ENCODE peak calls at places on chromosomes 3 and 15, in seven cellular contexts. One of them, this sample, is unnamed.
A peak's percentile ranks its signal among the peaks of the same experiment; 100 is the strongest.

GRCh38 chr3:184805351-184806038 is 6.5 kb upstream of the VPS8 start:
- DNase-seq in mucosa of descending colon: no peak
- DNase-seq in heart right ventricle: no peak
- DNase-seq in WERI-Rb-1: no peak
- DNase-seq in adrenal gland: no peak
- DNase-seq in hepatocyte: peak; percentile 51
- DNase-seq in left lung: no peak
- DNase-seq in this sample: no peak

GRCh38 chr3:143024351-143024960 is 23.1 kb downstream of the U2SURP start:
- DNase-seq in hepatocyte: no peak
- DNase-seq in WERI-Rb-1: no peak
- DNase-seq in left lung: no peak
- DNase-seq in mucosa of descending colon: no peak
- DNase-seq in adrenal gland: no peak
- DNase-seq in heart right ventricle: no peak
- DNase-seq in this sample: no peak

GRCh38 chr3:146626384-146627122 is 21.4 kb upstream of the PLSCR5 start:
- DNase-seq in WERI-Rb-1: no peak
- DNase-seq in hepatocyte: peak; percentile 9
- DNase-seq in mucosa of descending colon: no peak
- DNase-seq in adrenal gland: no peak
- DNase-seq in heart right ventricle: no peak
- DNase-seq in left lung: no peak
- DNase-seq in this sample: no peak

GRCh38 chr15:31485431-31485830 is 158.8 kb downstream of the KLF13 start:
- DNase-seq in hepatocyte: no peak
- DNase-seq in adrenal gland: no peak
- DNase-seq in mucosa of descending colon: peak; percentile 1
- DNase-seq in left lung: no peak
- DNase-seq in WERI-Rb-1: no peak
- DNase-seq in heart right ventricle: no peak
- DNase-seq in this sample: no peak

GRCh38 chr3:97815149-97815917 is 6.5 kb upstream of the CRYBG3 start:
- DNase-seq in heart right ventricle: no peak
- DNase-seq in WERI-Rb-1: no peak
- DNase-seq in left lung: no peak
- DNase-seq in mucosa of descending colon: no peak
- DNase-seq in adrenal gland: no peak
- DNase-seq in hepatocyte: no peak
- DNase-seq in this sample: no peak

GRCh38 chr15:66184936-66185790 is 68.4 kb downstream of the MEGF11 start:
- DNase-seq in heart right ventricle: no peak
- DNase-seq in adrenal gland: no peak
- DNase-seq in hepatocyte: no peak
- DNase-seq in mucosa of descending colon: no peak
- DNase-seq in WERI-Rb-1: no peak
- DNase-seq in left lung: no peak
- DNase-seq in this sample: peak; percentile 44

GRCh38 chr15:56045068-56045748 is 51.8 kb upstream of the NEDD4 start:
- DNase-seq in adrenal gland: no peak
- DNase-seq in hepatocyte: no peak
- DNase-seq in left lung: no peak
- DNase-seq in mucosa of descending colon: no peak
- DNase-seq in WERI-Rb-1: no peak
- DNase-seq in heart right ventricle: no peak
- DNase-seq in this sample: no peak

GRCh38 chr3:72338082-72338941 is 509.9 kb downstream of the SHQ1 start:
- DNase-seq in mucosa of descending colon: no peak
- DNase-seq in WERI-Rb-1: no peak
- DNase-seq in left lung: no peak
- DNase-seq in adrenal gland: no peak
- DNase-seq in hepatocyte: no peak
- DNase-seq in heart right ventricle: no peak
- DNase-seq in this sample: no peak

GRCh38 chr15:78369161-78369560 is 29.0 kb downstream of the CRABP1 start:
- DNase-seq in left lung: no peak
- DNase-seq in mucosa of descending colon: no peak
- DNase-seq in WERI-Rb-1: no peak
- DNase-seq in adrenal gland: no peak
- DNase-seq in hepatocyte: no peak
- DNase-seq in heart right ventricle: peak; percentile 58
- DNase-seq in this sample: no peak

GRCh38 chr15:83248151-83248851 is 36.2 kb downstream of the BNC1 start:
- DNase-seq in heart right ventricle: no peak
- DNase-seq in adrenal gland: peak; percentile 37
- DNase-seq in left lung: no peak
- DNase-seq in mucosa of descending colon: peak; percentile 61
- DNase-seq in WERI-Rb-1: peak; percentile 28
- DNase-seq in hepatocyte: peak; percentile 80
- DNase-seq in this sample: no peak

GRCh38 chr3:149299938-149300791 is 33.3 kb downstream of the TM4SF18 start:
- DNase-seq in WERI-Rb-1: no peak
- DNase-seq in adrenal gland: peak; percentile 47
- DNase-seq in hepatocyte: peak; percentile 85
- DNase-seq in heart right ventricle: no peak
- DNase-seq in mucosa of descending colon: peak; percentile 48
- DNase-seq in left lung: no peak
- DNase-seq in this sample: peak; percentile 81

GRCh38 chr3:37504583-37505357 is 330.4 kb upstream of the LRRFIP2 start:
- DNase-seq in adrenal gland: no peak
- DNase-seq in heart right ventricle: no peak
- DNase-seq in WERI-Rb-1: peak; percentile 57
- DNase-seq in mucosa of descending colon: no peak
- DNase-seq in left lung: no peak
- DNase-seq in hepatocyte: peak; percentile 28
- DNase-seq in this sample: no peak

GRCh38 chr3:86787091-86787490 is 203.9 kb downstream of the VGLL3 start:
- DNase-seq in mucosa of descending colon: no peak
- DNase-seq in heart right ventricle: no peak
- DNase-seq in WERI-Rb-1: no peak
- DNase-seq in adrenal gland: no peak
- DNase-seq in left lung: no peak
- DNase-seq in hepatocyte: no peak
- DNase-seq in this sample: no peak

GRCh38 chr15:42494998-42495360 is 455 bp upstream of the SNAP23 start:
- DNase-seq in mucosa of descending colon: peak; percentile 84
- DNase-seq in WERI-Rb-1: no peak
- DNase-seq in heart right ventricle: no peak
- DNase-seq in left lung: no peak
- DNase-seq in adrenal gland: peak; percentile 58
- DNase-seq in hepatocyte: peak; percentile 74
- DNase-seq in this sample: peak; percentile 29

GRCh38 chr15:94015324-94015723 is 216.0 kb upstream of the MCTP2 start:
- DNase-seq in adrenal gland: no peak
- DNase-seq in left lung: no peak
- DNase-seq in hepatocyte: no peak
- DNase-seq in WERI-Rb-1: no peak
- DNase-seq in heart right ventricle: no peak
- DNase-seq in mucosa of descending colon: no peak
- DNase-seq in this sample: no peak

GRCh38 chr15:74725241-74725774 is at the start of gene CYP1A1:
- DNase-seq in WERI-Rb-1: peak; percentile 43
- DNase-seq in mucosa of descending colon: peak; percentile 57
- DNase-seq in hepatocyte: peak; percentile 73
- DNase-seq in left lung: peak; percentile 82
- DNase-seq in heart right ventricle: peak; percentile 28
- DNase-seq in adrenal gland: peak; percentile 36
- DNase-seq in this sample: peak; percentile 32

DNA sequence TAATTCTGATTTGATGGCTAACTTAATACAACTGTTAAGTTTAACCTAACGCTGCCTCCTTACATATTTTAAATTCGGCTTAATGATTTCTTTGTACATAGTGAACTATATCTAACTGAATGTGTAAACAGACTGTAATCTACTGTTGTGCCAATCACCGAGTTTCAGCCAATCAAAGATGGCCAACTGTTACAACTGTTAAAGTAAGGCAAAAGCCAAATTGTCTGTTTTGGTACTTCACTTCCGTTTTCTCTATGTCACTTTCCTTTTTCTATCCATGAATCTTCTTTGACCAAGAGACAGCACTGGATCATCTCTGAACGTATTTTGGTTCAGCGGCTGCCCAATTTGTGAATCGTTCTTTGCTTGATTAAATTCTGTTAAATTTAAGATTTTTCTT is 137.0 kb downstream of the LMLN start:
- DNase-seq in hepatocyte: no peak
- DNase-seq in heart right ventricle: no peak
- DNase-seq in adrenal gland: no peak
- DNase-seq in mucosa of descending colon: no peak
- DNase-seq in left lung: no peak
- DNase-seq in WERI-Rb-1: no peak
- DNase-seq in this sample: no peak
- H3K9me3 ChIP-seq in hepatocyte: no peaks in the 10 kb centered on the region
- H3K9me3 ChIP-seq in heart right ventricle: no peaks in the 10 kb centered on the region
- H3K9me3 ChIP-seq in adrenal gland: no peaks in the 10 kb centered on the region
- H3K9me3 ChIP-seq in mucosa of descending colon: no peaks in the 10 kb centered on the region
- H3K9me3 ChIP-seq in left lung: peaks cover 2% of the 10 kb centered on the region
- H3K9me3 ChIP-seq in WERI-Rb-1: no peaks in the 10 kb centered on the region
- H3K9me3 ChIP-seq in this sample: no peaks in the 10 kb centered on the region

GRCh38 chr15:88635343-88635742 is 3.5 kb upstream of the ISG20 start:
- DNase-seq in adrenal gland: no peak
- DNase-seq in left lung: no peak
- DNase-seq in hepatocyte: no peak
- DNase-seq in mucosa of descending colon: no peak
- DNase-seq in heart right ventricle: no peak
- DNase-seq in WERI-Rb-1: no peak
- DNase-seq in this sample: no peak

GRCh38 chr15:88631464-88632028 is 7.3 kb upstream of the ISG20 start:
- DNase-seq in WERI-Rb-1: no peak
- DNase-seq in left lung: no peak
- DNase-seq in heart right ventricle: no peak
- DNase-seq in mucosa of descending colon: no peak
- DNase-seq in hepatocyte: no peak
- DNase-seq in adrenal gland: no peak
- DNase-seq in this sample: no peak

GRCh38 chr15:88636654-88637053 is 2.2 kb upstream of the ISG20 start:
- DNase-seq in WERI-Rb-1: peak; percentile 55
- DNase-seq in mucosa of descending colon: no peak
- DNase-seq in left lung: no peak
- DNase-seq in adrenal gland: no peak
- DNase-seq in heart right ventricle: no peak
- DNase-seq in hepatocyte: no peak
- DNase-seq in this sample: no peak

GRCh38 chr15:88636039-88636438 is 2.8 kb upstream of the ISG20 start:
- DNase-seq in WERI-Rb-1: no peak
- DNase-seq in hepatocyte: peak; percentile 70
- DNase-seq in heart right ventricle: no peak
- DNase-seq in adrenal gland: no peak
- DNase-seq in left lung: no peak
- DNase-seq in mucosa of descending colon: peak; percentile 70
- DNase-seq in this sample: no peak

GRCh38 chr15:88634449-88634848 is 4.4 kb upstream of the ISG20 start:
- DNase-seq in mucosa of descending colon: no peak
- DNase-seq in heart right ventricle: no peak
- DNase-seq in left lung: no peak
- DNase-seq in adrenal gland: no peak
- DNase-seq in WERI-Rb-1: no peak
- DNase-seq in hepatocyte: no peak
- DNase-seq in this sample: no peak
- H3K36me3 ChIP-seq in mucosa of descending colon: no peaks in the 10 kb centered on the region
- H3K36me3 ChIP-seq in heart right ventricle: no peaks in the 10 kb centered on the region
- H3K36me3 ChIP-seq in left lung: no peaks in the 10 kb centered on the region
- H3K36me3 ChIP-seq in adrenal gland: peaks cover 9% of the 10 kb centered on the region
- H3K36me3 ChIP-seq in WERI-Rb-1: peaks cover 54% of the 10 kb centered on the region
- H3K36me3 ChIP-seq in hepatocyte: no peaks in the 10 kb centered on the region
- H3K36me3 ChIP-seq in this sample: peaks cover 48% of the 10 kb centered on the region

DNA sequence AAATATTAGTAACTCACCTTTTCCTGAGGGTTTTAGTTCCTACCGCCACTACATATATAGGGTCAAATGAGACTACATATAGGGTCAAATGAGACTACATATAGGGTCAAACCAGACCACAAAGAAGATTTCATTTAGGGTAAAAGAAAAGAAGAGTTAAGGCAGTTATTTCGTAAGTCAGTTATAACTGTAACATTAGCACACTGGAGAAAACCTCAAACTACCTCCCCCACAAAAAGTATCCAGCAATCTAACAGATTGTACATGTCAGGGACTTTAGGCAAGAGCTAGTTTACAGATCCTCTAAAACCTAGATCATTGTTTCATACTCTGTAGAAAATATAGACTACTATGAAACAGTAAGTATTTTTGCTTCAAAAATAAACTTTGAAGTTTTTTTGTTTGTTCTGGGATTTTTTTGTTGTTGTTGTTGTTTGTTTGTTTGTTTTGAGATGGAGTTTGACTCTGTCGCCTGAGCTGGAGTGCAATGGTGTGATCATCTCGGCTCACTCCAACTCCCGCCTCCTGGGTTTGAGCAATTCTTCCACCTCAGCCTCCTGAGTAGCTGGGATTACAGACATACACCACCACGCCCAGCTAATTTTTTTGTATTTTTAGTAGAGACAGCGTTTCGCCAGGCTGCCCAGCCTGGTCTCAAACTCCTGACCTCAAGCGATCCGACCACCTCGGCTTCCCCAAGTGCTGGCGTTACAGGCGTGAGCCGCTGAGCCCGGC is 92.4 kb upstream of the CGNL1 start:
- DNase-seq in left lung: no peak
- DNase-seq in mucosa of descending colon: no peak
- DNase-seq in hepatocyte: no peak
- DNase-seq in WERI-Rb-1: no peak
- DNase-seq in heart right ventricle: no peak
- DNase-seq in adrenal gland: no peak
- DNase-seq in this sample: no peak
- H3K9me3 ChIP-seq in left lung: no peaks in the 10 kb centered on the region
- H3K9me3 ChIP-seq in mucosa of descending colon: no peaks in the 10 kb centered on the region
- H3K9me3 ChIP-seq in hepatocyte: no peaks in the 10 kb centered on the region
- H3K9me3 ChIP-seq in WERI-Rb-1: no peaks in the 10 kb centered on the region
- H3K9me3 ChIP-seq in heart right ventricle: no peaks in the 10 kb centered on the region
- H3K9me3 ChIP-seq in adrenal gland: no peaks in the 10 kb centered on the region
- H3K9me3 ChIP-seq in this sample: no peaks in the 10 kb centered on the region

GRCh38 chr3:99662838-99663570 is 24.6 kb downstream of the COL8A1 start:
- DNase-seq in left lung: no peak
- DNase-seq in adrenal gland: no peak
- DNase-seq in WERI-Rb-1: no peak
- DNase-seq in hepatocyte: no peak
- DNase-seq in heart right ventricle: no peak
- DNase-seq in mucosa of descending colon: no peak
- DNase-seq in this sample: no peak
- H3K36me3 ChIP-seq in left lung: no peaks in the 10 kb centered on the region
- H3K36me3 ChIP-seq in adrenal gland: no peaks in the 10 kb centered on the region
- H3K36me3 ChIP-seq in WERI-Rb-1: no peaks in the 10 kb centered on the region
- H3K36me3 ChIP-seq in hepatocyte: no peaks in the 10 kb centered on the region
- H3K36me3 ChIP-seq in heart right ventricle: no peaks in the 10 kb centered on the region
- H3K36me3 ChIP-seq in mucosa of descending colon: no peaks in the 10 kb centered on the region
- H3K36me3 ChIP-seq in this sample: peaks cover 7% of the 10 kb centered on the region

This sample was measured in MG63.